ENCODE peak calls at places on chromosomes 6 and 20, in six cellular contexts. One of them, this sample, is unnamed. For H3K4me1, the result is how much of the 10 kb centered on the place peaks cover.

GRCh38 chr6:5712349-5713215 is 294.1 kb downstream of the NRN1 start:
- DNase-seq in tibial nerve: no peak
- DNase-seq in right cardiac atrium: no peak
- DNase-seq in mammary epithelial cell: no peak
- DNase-seq in HAP-1: no peak
- DNase-seq in ascending aorta: peak
- DNase-seq in this sample: no peak

GRCh38 chr6:42084889-42085288 is 34.6 kb downstream of the TAF8 start:
- DNase-seq in tibial nerve: no peak
- DNase-seq in right cardiac atrium: no peak
- DNase-seq in mammary epithelial cell: no peak
- DNase-seq in HAP-1: no peak
- DNase-seq in ascending aorta: no peak
- DNase-seq in this sample: peak

GRCh38 chr6:148559848-148560433 is 186.9 kb upstream of the UST start:
- DNase-seq in tibial nerve: peak
- DNase-seq in right cardiac atrium: peak
- DNase-seq in mammary epithelial cell: peak
- DNase-seq in HAP-1: peak
- DNase-seq in ascending aorta: peak
- DNase-seq in this sample: peak

GRCh38 chr20:17538517-17539170 is 7.5 kb upstream of the BFSP1 start:
- DNase-seq in tibial nerve: no peak
- DNase-seq in right cardiac atrium: no peak
- DNase-seq in mammary epithelial cell: no peak
- DNase-seq in HAP-1: no peak
- DNase-seq in ascending aorta: no peak
- DNase-seq in this sample: no peak

GRCh38 chr6:117498159-117498558 is 15.7 kb downstream of the DCBLD1 start:
- DNase-seq in tibial nerve: no peak
- DNase-seq in right cardiac atrium: no peak
- DNase-seq in mammary epithelial cell: peak
- DNase-seq in HAP-1: no peak
- DNase-seq in ascending aorta: no peak
- DNase-seq in this sample: no peak

GRCh38 chr20:49620364-49621240 is 52.7 kb upstream of the PTGIS start:
- DNase-seq in tibial nerve: no peak
- DNase-seq in right cardiac atrium: no peak
- DNase-seq in mammary epithelial cell: no peak
- DNase-seq in HAP-1: no peak
- DNase-seq in ascending aorta: no peak
- DNase-seq in this sample: no peak

GRCh38 chr6:43858161-43859153 is 88.4 kb downstream of the VEGFA start:
- DNase-seq in tibial nerve: no peak
- DNase-seq in right cardiac atrium: no peak
- DNase-seq in mammary epithelial cell: no peak
- DNase-seq in HAP-1: peak
- DNase-seq in ascending aorta: no peak
- DNase-seq in this sample: no peak

GRCh38 chr6:112251170-112251945 is 3.0 kb downstream of the LAMA4 start:
- DNase-seq in tibial nerve: no peak
- DNase-seq in right cardiac atrium: peak
- DNase-seq in mammary epithelial cell: no peak
- DNase-seq in HAP-1: no peak
- DNase-seq in ascending aorta: peak
- DNase-seq in this sample: no peak

GRCh38 chr6:163564536-163564935 is 150.0 kb downstream of the QKI start:
- DNase-seq in tibial nerve: no peak
- DNase-seq in right cardiac atrium: no peak
- DNase-seq in mammary epithelial cell: no peak
- DNase-seq in HAP-1: no peak
- DNase-seq in ascending aorta: no peak
- DNase-seq in this sample: no peak

GRCh38 chr20:43751167-43752050 is 24.6 kb upstream of the GTSF1L start:
- DNase-seq in tibial nerve: no peak
- DNase-seq in right cardiac atrium: no peak
- DNase-seq in mammary epithelial cell: peak
- DNase-seq in HAP-1: no peak
- DNase-seq in ascending aorta: no peak
- DNase-seq in this sample: no peak

GRCh38 chr20:4563534-4563933 is 158.2 kb upstream of the PRND start:
- DNase-seq in tibial nerve: no peak
- DNase-seq in right cardiac atrium: no peak
- DNase-seq in mammary epithelial cell: peak
- DNase-seq in HAP-1: no peak
- DNase-seq in ascending aorta: no peak
- DNase-seq in this sample: no peak

GRCh38 chr20:12112089-12112474 is 194.4 kb downstream of the BTBD3 start:
- DNase-seq in tibial nerve: no peak
- DNase-seq in right cardiac atrium: no peak
- DNase-seq in mammary epithelial cell: peak
- DNase-seq in HAP-1: no peak
- DNase-seq in ascending aorta: no peak
- DNase-seq in this sample: no peak

GRCh38 chr6:168353041-168353440 is 33.5 kb upstream of the DACT2 start:
- DNase-seq in tibial nerve: no peak
- DNase-seq in right cardiac atrium: no peak
- DNase-seq in mammary epithelial cell: no peak
- DNase-seq in HAP-1: no peak
- DNase-seq in ascending aorta: no peak
- DNase-seq in this sample: no peak

GRCh38 chr20:45944151-45944964 is 9.9 kb downstream of the PCIF1 start:
- DNase-seq in tibial nerve: no peak
- DNase-seq in right cardiac atrium: no peak
- DNase-seq in mammary epithelial cell: peak
- DNase-seq in HAP-1: no peak
- DNase-seq in ascending aorta: no peak
- DNase-seq in this sample: no peak

GRCh38 chr6:107624541-107624940 is 134.6 kb downstream of the SOBP start:
- DNase-seq in tibial nerve: no peak
- DNase-seq in right cardiac atrium: no peak
- DNase-seq in mammary epithelial cell: peak
- DNase-seq in HAP-1: no peak
- DNase-seq in ascending aorta: no peak
- DNase-seq in this sample: no peak

GRCh38 chr6:97437087-97437486 is 154.1 kb upstream of the MMS22L start:
- DNase-seq in tibial nerve: no peak
- DNase-seq in right cardiac atrium: no peak
- DNase-seq in mammary epithelial cell: peak
- DNase-seq in HAP-1: peak
- DNase-seq in ascending aorta: no peak
- DNase-seq in this sample: no peak

GRCh38 chr6:108165714-108166663 is at the start of gene NR2E1:
- DNase-seq in tibial nerve: no peak
- DNase-seq in right cardiac atrium: no peak
- DNase-seq in mammary epithelial cell: peak
- DNase-seq in HAP-1: no peak
- DNase-seq in ascending aorta: peak
- DNase-seq in this sample: no peak

GRCh38 chr6:111623046-111623718 is 17.5 kb upstream of the TRAF3IP2 start:
- DNase-seq in tibial nerve: no peak
- DNase-seq in right cardiac atrium: peak
- DNase-seq in mammary epithelial cell: peak
- DNase-seq in HAP-1: no peak
- DNase-seq in ascending aorta: no peak
- DNase-seq in this sample: no peak

GRCh38 chr6:2693191-2693590 is 57.5 kb downstream of the MYLK4 start:
- DNase-seq in tibial nerve: no peak
- DNase-seq in right cardiac atrium: no peak
- DNase-seq in mammary epithelial cell: no peak
- DNase-seq in HAP-1: no peak
- DNase-seq in ascending aorta: no peak
- DNase-seq in this sample: no peak

GRCh38 chr6:150544793-150545192 is 54.9 kb upstream of the PLEKHG1 start:
- DNase-seq in tibial nerve: no peak
- DNase-seq in right cardiac atrium: no peak
- DNase-seq in mammary epithelial cell: no peak
- DNase-seq in HAP-1: no peak
- DNase-seq in ascending aorta: no peak
- DNase-seq in this sample: no peak

GRCh38 chr20:45372646-45373352 is 5.3 kb downstream of the TP53TG5 start:
- DNase-seq in tibial nerve: no peak
- DNase-seq in right cardiac atrium: peak
- DNase-seq in mammary epithelial cell: no peak
- DNase-seq in HAP-1: no peak
- DNase-seq in ascending aorta: peak
- DNase-seq in this sample: peak

GRCh38 chr6:152240436-152240835 is 396.7 kb downstream of the SYNE1 start:
- DNase-seq in tibial nerve: no peak
- DNase-seq in right cardiac atrium: no peak
- DNase-seq in mammary epithelial cell: no peak
- DNase-seq in HAP-1: no peak
- DNase-seq in ascending aorta: no peak
- DNase-seq in this sample: no peak

GRCh38 chr6:168225471-168225901 is 94.1 kb downstream of the DACT2 start:
- DNase-seq in tibial nerve: no peak
- DNase-seq in right cardiac atrium: peak
- DNase-seq in mammary epithelial cell: no peak
- DNase-seq in HAP-1: no peak
- DNase-seq in ascending aorta: peak
- DNase-seq in this sample: no peak

GRCh38 chr6:3227363-3228045 is at the start of gene TUBB2B:
- DNase-seq in tibial nerve: no peak
- DNase-seq in right cardiac atrium: peak
- DNase-seq in mammary epithelial cell: no peak
- DNase-seq in HAP-1: peak
- DNase-seq in ascending aorta: no peak
- DNase-seq in this sample: no peak

GRCh38 chr6:145704153-145704781 is 31.1 kb downstream of the EPM2A start:
- DNase-seq in tibial nerve: no peak
- DNase-seq in right cardiac atrium: no peak
- DNase-seq in mammary epithelial cell: no peak
- DNase-seq in HAP-1: peak
- DNase-seq in ascending aorta: no peak
- DNase-seq in this sample: no peak

GRCh38 chr6:13765570-13765969 is 48.8 kb downstream of the MCUR1 start:
- DNase-seq in tibial nerve: no peak
- DNase-seq in right cardiac atrium: no peak
- DNase-seq in mammary epithelial cell: peak
- DNase-seq in HAP-1: peak
- DNase-seq in ascending aorta: no peak
- DNase-seq in this sample: no peak
- H3K4me1 ChIP-seq in tibial nerve: under half
- H3K4me1 ChIP-seq in right cardiac atrium: under half
- H3K4me1 ChIP-seq in mammary epithelial cell: under half
- H3K4me1 ChIP-seq in HAP-1: under half
- H3K4me1 ChIP-seq in ascending aorta: under half
- H3K4me1 ChIP-seq in this sample: under half

DNA sequence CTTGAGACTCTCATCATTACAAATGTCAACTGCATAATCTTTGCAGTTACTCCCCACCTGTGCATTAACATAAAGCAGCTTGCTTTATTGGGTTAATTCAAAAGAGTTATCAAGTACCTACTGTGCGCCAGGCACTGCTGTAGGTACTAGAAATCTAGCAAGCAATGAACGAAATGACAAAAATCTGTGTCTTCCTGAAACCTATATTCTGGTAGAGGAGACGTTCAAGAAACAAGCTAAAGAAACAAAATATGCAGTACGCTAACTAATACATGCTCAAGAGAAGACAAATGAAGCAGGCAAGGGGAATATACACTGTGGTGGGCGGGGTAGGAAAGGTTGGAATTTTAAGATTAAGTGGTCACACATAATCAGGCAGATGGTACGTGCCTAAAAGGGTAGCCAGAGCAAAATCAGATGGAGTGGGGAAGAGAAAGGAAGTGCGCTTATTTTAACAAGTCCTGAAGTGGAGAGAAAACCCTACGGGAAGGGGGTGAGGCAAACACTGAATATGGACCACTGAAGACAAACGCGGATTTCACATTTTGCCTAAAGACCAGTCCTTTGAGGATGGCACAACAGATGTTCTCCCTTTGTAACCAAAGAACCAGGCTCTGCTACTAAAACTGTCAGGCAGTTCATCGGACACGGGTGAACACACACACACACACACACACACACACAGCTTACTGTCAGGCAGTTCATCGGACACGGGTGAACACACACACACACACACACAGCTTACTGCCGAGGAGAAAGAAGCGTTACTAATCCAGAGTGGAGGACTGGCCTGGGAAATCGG is 1.2 kb downstream of the ELOVL2 start:
- DNase-seq in tibial nerve: no peak
- DNase-seq in right cardiac atrium: no peak
- DNase-seq in mammary epithelial cell: no peak
- DNase-seq in HAP-1: peak
- DNase-seq in ascending aorta: no peak
- DNase-seq in this sample: no peak
- H3K4me3 ChIP-seq in tibial nerve: peak
- H3K4me3 ChIP-seq in right cardiac atrium: peak
- H3K4me3 ChIP-seq in mammary epithelial cell: no peak
- H3K4me3 ChIP-seq in HAP-1: peak
- H3K4me3 ChIP-seq in ascending aorta: peak
- H3K4me3 ChIP-seq in this sample: peak

DNA sequence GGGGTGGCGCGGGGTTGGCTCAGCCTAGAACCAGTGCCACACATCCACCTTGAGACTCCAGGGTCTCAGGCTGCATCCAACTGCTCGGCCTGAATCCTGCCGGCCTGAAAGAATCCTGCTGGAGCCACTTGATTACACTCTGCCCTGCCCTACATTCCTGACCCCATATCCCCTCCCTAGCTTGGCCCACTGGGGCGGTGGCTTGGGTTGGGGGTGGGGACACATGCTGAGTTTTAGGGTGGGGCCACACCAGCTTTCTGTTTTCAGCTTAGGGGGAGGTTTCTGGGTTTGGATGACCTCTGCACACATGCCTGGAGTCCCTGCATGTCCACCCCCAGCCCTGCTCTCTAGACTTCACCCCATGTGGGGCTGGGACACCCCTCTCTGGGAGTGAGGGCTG is 6.8 kb downstream of the ITPR3 start:
- DNase-seq in tibial nerve: no peak
- DNase-seq in right cardiac atrium: no peak
- DNase-seq in mammary epithelial cell: no peak
- DNase-seq in HAP-1: no peak
- DNase-seq in ascending aorta: no peak
- DNase-seq in this sample: no peak
- H3K4me1 ChIP-seq in tibial nerve: under half
- H3K4me1 ChIP-seq in right cardiac atrium: under half
- H3K4me1 ChIP-seq in mammary epithelial cell: under half
- H3K4me1 ChIP-seq in HAP-1: under half
- H3K4me1 ChIP-seq in ascending aorta: under half
- H3K4me1 ChIP-seq in this sample: under half

DNA sequence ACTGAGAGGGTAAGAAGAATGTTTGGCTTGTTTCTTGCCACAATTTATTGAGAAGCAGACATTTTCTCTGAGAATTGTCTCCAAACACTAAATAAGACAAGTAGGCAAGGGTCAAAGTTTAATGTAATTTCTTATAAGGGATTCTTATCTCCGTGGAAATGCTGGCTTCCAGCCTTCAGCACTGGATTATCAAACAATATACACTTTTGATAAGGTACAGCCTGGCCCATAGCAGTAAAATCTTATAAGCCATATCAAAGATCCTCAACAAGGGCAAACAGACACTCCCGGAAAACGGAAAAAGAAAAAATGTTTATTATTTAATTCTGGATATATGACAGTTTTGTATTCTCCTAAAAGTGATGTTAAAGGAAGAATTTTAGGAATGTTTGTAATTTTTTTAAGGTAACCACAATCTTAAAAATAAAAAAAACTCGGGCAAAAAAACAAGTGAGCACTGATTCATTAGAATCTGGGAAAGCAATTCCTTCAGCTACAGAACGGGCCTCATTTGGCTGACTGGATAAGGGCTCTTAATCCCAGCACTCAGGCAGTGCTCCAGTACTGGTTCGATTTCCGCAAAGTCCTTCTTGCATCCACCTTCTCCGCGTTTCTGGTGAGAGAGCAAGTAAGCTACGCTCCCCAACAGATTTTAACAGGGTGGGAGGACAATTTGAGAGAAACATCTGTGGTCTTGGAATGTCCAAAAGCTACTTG is 18.4 kb upstream of the ZSCAN9 start:
- DNase-seq in tibial nerve: no peak
- DNase-seq in right cardiac atrium: no peak
- DNase-seq in mammary epithelial cell: no peak
- DNase-seq in HAP-1: no peak
- DNase-seq in ascending aorta: no peak
- DNase-seq in this sample: no peak
- H3K4me3 ChIP-seq in tibial nerve: no peak
- H3K4me3 ChIP-seq in right cardiac atrium: no peak
- H3K4me3 ChIP-seq in mammary epithelial cell: peak
- H3K4me3 ChIP-seq in HAP-1: no peak
- H3K4me3 ChIP-seq in ascending aorta: no peak
- H3K4me3 ChIP-seq in this sample: no peak